ENCODE peak calls at places on chromosomes 2 and 18, in seven cellular contexts. One of them, this sample, is unnamed.
A peak's percentile ranks its signal among the peaks of the same experiment; 100 is the strongest.

GRCh38 chr2:73611193-73611592 is 31.0 kb downstream of the NAT8 start:
- DNase-seq in heart right ventricle: no peak
- DNase-seq in uterus: no peak
- DNase-seq in ascending aorta: no peak
- DNase-seq in cardiac muscle cell: no peak
- DNase-seq in mesendoderm: no peak
- DNase-seq in CD8-positive, alpha-beta T cell: no peak
- DNase-seq in this sample: no peak

GRCh38 chr2:203328735-203329549 is 748 bp downstream of the ABI2 start:
- DNase-seq in CD8-positive, alpha-beta T cell: peak; percentile 19
- DNase-seq in uterus: peak; percentile 40
- DNase-seq in mesendoderm: peak; percentile 43
- DNase-seq in heart right ventricle: peak; percentile 57
- DNase-seq in ascending aorta: no peak
- DNase-seq in cardiac muscle cell: peak; percentile 53
- DNase-seq in this sample: no peak

GRCh38 chr2:121128741-121129659 is 156.0 kb downstream of the TFCP2L1 start:
- DNase-seq in cardiac muscle cell: peak; percentile 28
- DNase-seq in uterus: no peak
- DNase-seq in mesendoderm: peak; percentile 86
- DNase-seq in heart right ventricle: peak; percentile 25
- DNase-seq in ascending aorta: no peak
- DNase-seq in CD8-positive, alpha-beta T cell: no peak
- DNase-seq in this sample: no peak

GRCh38 chr2:99559075-99559662 is 69.4 kb upstream of the REV1 start:
- DNase-seq in ascending aorta: peak; percentile 21
- DNase-seq in mesendoderm: peak; percentile 66
- DNase-seq in heart right ventricle: peak; percentile 86
- DNase-seq in CD8-positive, alpha-beta T cell: peak; percentile 81
- DNase-seq in uterus: peak; percentile 91
- DNase-seq in cardiac muscle cell: peak; percentile 74
- DNase-seq in this sample: peak; percentile 59

GRCh38 chr2:66364495-66364992 is 70.4 kb upstream of the MEIS1 start:
- DNase-seq in CD8-positive, alpha-beta T cell: no peak
- DNase-seq in mesendoderm: no peak
- DNase-seq in heart right ventricle: peak; percentile 5
- DNase-seq in uterus: no peak
- DNase-seq in cardiac muscle cell: peak; percentile 94
- DNase-seq in ascending aorta: no peak
- DNase-seq in this sample: no peak

GRCh38 chr2:239247401-239248245 is 153.2 kb downstream of the HDAC4 start:
- DNase-seq in cardiac muscle cell: no peak
- DNase-seq in mesendoderm: no peak
- DNase-seq in ascending aorta: no peak
- DNase-seq in uterus: no peak
- DNase-seq in heart right ventricle: no peak
- DNase-seq in CD8-positive, alpha-beta T cell: no peak
- DNase-seq in this sample: no peak

GRCh38 chr2:79832540-79833234 is 319.8 kb downstream of the CTNNA2 start:
- DNase-seq in CD8-positive, alpha-beta T cell: no peak
- DNase-seq in heart right ventricle: no peak
- DNase-seq in ascending aorta: no peak
- DNase-seq in cardiac muscle cell: no peak
- DNase-seq in uterus: no peak
- DNase-seq in mesendoderm: peak; percentile 42
- DNase-seq in this sample: no peak

GRCh38 chr2:196601430-196602306 is 37.8 kb upstream of the CCDC150 start:
- DNase-seq in uterus: peak; percentile 13
- DNase-seq in cardiac muscle cell: peak; percentile 76
- DNase-seq in heart right ventricle: peak; percentile 81
- DNase-seq in CD8-positive, alpha-beta T cell: no peak
- DNase-seq in ascending aorta: peak; percentile 61
- DNase-seq in mesendoderm: peak; percentile 52
- DNase-seq in this sample: peak; percentile 59

GRCh38 chr2:37593694-37594093 is 77.7 kb downstream of the CDC42EP3 start:
- DNase-seq in mesendoderm: no peak
- DNase-seq in cardiac muscle cell: no peak
- DNase-seq in ascending aorta: no peak
- DNase-seq in heart right ventricle: no peak
- DNase-seq in uterus: no peak
- DNase-seq in CD8-positive, alpha-beta T cell: no peak
- DNase-seq in this sample: no peak

GRCh38 chr2:41847744-41848441 is 199.9 kb upstream of the PKDCC start:
- DNase-seq in ascending aorta: no peak
- DNase-seq in mesendoderm: no peak
- DNase-seq in uterus: no peak
- DNase-seq in heart right ventricle: no peak
- DNase-seq in CD8-positive, alpha-beta T cell: no peak
- DNase-seq in cardiac muscle cell: peak; percentile 70
- DNase-seq in this sample: no peak

GRCh38 chr2:137960223-137960622 is 4.0 kb upstream of the HNMT start:
- DNase-seq in uterus: no peak
- DNase-seq in heart right ventricle: no peak
- DNase-seq in cardiac muscle cell: no peak
- DNase-seq in ascending aorta: no peak
- DNase-seq in CD8-positive, alpha-beta T cell: no peak
- DNase-seq in mesendoderm: no peak
- DNase-seq in this sample: no peak

GRCh38 chr2:70732736-70733427 is 35.1 kb downstream of the ADD2 start:
- DNase-seq in CD8-positive, alpha-beta T cell: no peak
- DNase-seq in ascending aorta: no peak
- DNase-seq in heart right ventricle: no peak
- DNase-seq in mesendoderm: no peak
- DNase-seq in uterus: no peak
- DNase-seq in cardiac muscle cell: no peak
- DNase-seq in this sample: no peak

GRCh38 chr2:173963323-173963816 is 1.8 kb downstream of the SP3 start:
- DNase-seq in heart right ventricle: peak; percentile 29
- DNase-seq in uterus: no peak
- DNase-seq in mesendoderm: peak; percentile 83
- DNase-seq in cardiac muscle cell: peak; percentile 81
- DNase-seq in ascending aorta: no peak
- DNase-seq in CD8-positive, alpha-beta T cell: no peak
- DNase-seq in this sample: no peak

GRCh38 chr2:144830543-144830942 is 310.6 kb upstream of the ZEB2 start:
- DNase-seq in CD8-positive, alpha-beta T cell: no peak
- DNase-seq in mesendoderm: peak; percentile 32
- DNase-seq in cardiac muscle cell: no peak
- DNase-seq in heart right ventricle: no peak
- DNase-seq in uterus: no peak
- DNase-seq in ascending aorta: no peak
- DNase-seq in this sample: no peak

GRCh38 chr2:207113403-207113802 is 52.3 kb downstream of the KLF7 start:
- DNase-seq in ascending aorta: no peak
- DNase-seq in cardiac muscle cell: no peak
- DNase-seq in CD8-positive, alpha-beta T cell: no peak
- DNase-seq in mesendoderm: peak; percentile 65
- DNase-seq in uterus: no peak
- DNase-seq in heart right ventricle: no peak
- DNase-seq in this sample: no peak

GRCh38 chr18:13610517-13610916 is 115.8 kb downstream of the FAM210A start:
- DNase-seq in mesendoderm: no peak
- DNase-seq in ascending aorta: no peak
- DNase-seq in uterus: no peak
- DNase-seq in cardiac muscle cell: no peak
- DNase-seq in heart right ventricle: no peak
- DNase-seq in CD8-positive, alpha-beta T cell: no peak
- DNase-seq in this sample: no peak
- H3K4me3 ChIP-seq in mesendoderm: no peak overlapping the region
- H3K4me3 ChIP-seq in ascending aorta: peak overlapping the region; percentile 45
- H3K4me3 ChIP-seq in uterus: peak overlapping the region; percentile 32
- H3K4me3 ChIP-seq in cardiac muscle cell: no peak overlapping the region
- H3K4me3 ChIP-seq in heart right ventricle: peak overlapping the region; percentile 17
- H3K4me3 ChIP-seq in CD8-positive, alpha-beta T cell: no peak overlapping the region
- H3K4me3 ChIP-seq in this sample: peak overlapping the region; percentile 65

DNA sequence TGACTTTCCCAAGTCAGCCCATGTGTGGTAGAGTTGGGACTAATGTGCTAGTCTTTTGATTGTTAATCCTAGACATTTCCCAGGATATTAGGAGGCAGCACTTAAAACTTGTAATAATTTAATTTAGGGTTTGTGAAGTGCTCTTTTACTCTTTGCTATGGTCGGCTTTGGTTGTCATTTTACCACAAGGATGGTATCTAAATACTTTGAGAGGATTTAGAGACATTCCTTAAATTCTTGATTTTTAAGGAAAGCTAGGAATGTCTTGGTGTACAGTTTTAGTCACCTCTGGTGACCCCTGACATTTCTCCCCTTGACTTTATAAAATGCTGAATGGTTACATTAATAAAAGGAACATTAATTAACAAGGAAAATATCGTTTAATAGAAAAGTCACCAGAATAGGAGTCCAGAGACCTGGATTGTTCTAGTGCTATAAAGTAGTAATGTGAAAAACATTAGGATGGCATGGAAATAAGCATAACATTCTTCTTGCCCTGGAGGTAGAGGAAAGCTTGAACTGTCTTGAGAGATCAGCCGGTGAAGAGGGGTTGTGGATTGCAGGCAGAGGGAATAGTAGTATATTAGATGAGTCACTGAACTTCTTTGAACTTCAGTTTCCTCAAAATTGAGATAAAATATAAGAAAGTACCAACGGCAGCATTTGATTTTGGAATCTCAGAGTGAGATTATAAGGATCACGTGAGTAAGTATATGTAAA is 209.2 kb downstream of the MCFD2 start:
- DNase-seq in mesendoderm: peak; percentile 28
- DNase-seq in uterus: no peak
- DNase-seq in cardiac muscle cell: no peak
- DNase-seq in CD8-positive, alpha-beta T cell: no peak
- DNase-seq in heart right ventricle: no peak
- DNase-seq in ascending aorta: no peak
- DNase-seq in this sample: no peak
- H3K4me1 ChIP-seq in mesendoderm: peaks cover 3% of the 10 kb centered on the region
- H3K4me1 ChIP-seq in uterus: peaks cover 16% of the 10 kb centered on the region
- H3K4me1 ChIP-seq in cardiac muscle cell: peaks cover 4% of the 10 kb centered on the region
- H3K4me1 ChIP-seq in CD8-positive, alpha-beta T cell: no peaks in the 10 kb centered on the region
- H3K4me1 ChIP-seq in heart right ventricle: peaks cover 37% of the 10 kb centered on the region
- H3K4me1 ChIP-seq in ascending aorta: peaks cover 27% of the 10 kb centered on the region
- H3K4me1 ChIP-seq in this sample: peaks cover 85% of the 10 kb centered on the region

GRCh38 chr2:176130153-176130916 is 830 bp downstream of the HOXD8 start:
- DNase-seq in uterus: peak; percentile 85
- DNase-seq in ascending aorta: no peak
- DNase-seq in mesendoderm: no peak
- DNase-seq in CD8-positive, alpha-beta T cell: no peak
- DNase-seq in heart right ventricle: no peak
- DNase-seq in cardiac muscle cell: no peak
- DNase-seq in this sample: no peak
- H3K4me3 ChIP-seq in uterus: peak overlapping the region; percentile 62
- H3K4me3 ChIP-seq in ascending aorta: peak overlapping the region; percentile 61
- H3K4me3 ChIP-seq in mesendoderm: no peak overlapping the region
- H3K4me3 ChIP-seq in CD8-positive, alpha-beta T cell: no peak overlapping the region
- H3K4me3 ChIP-seq in heart right ventricle: peak overlapping the region; percentile 20
- H3K4me3 ChIP-seq in cardiac muscle cell: peak overlapping the region; percentile 35
- H3K4me3 ChIP-seq in this sample: peak overlapping the region; percentile 85

DNA sequence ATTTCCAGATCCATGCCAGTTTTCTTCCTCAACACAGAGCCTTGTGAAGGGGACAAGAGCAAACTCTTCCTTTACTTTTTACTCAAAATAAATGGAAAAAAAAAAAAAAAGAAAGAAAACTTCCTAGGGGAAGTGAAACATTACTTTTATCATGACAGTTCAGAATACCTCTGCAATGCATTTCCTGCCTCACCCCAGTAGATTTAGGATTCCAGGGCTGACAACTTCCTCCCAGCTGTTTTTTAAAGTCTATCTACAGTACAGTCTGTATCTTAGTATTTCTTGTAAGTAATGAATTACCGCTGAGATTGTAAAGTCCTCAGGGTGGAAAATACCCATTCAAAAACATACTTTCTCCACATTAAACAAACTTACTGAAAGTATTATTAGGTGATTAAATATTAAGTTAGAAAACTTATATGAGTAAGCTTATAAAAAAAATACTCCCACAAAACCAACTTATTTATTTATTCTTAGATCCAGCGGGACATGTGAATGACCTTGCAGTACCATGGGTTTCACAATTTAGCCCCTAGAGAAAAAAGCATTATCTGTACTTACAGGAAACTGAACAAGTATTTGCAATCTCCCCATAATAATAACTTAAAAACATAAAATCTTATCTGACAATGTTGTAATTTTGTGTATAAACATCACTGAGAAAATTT is 117.7 kb downstream of the RBMS1 start:
- DNase-seq in heart right ventricle: no peak
- DNase-seq in ascending aorta: no peak
- DNase-seq in cardiac muscle cell: peak; percentile 82
- DNase-seq in uterus: no peak
- DNase-seq in CD8-positive, alpha-beta T cell: no peak
- DNase-seq in mesendoderm: no peak
- DNase-seq in this sample: no peak
- H3K4me1 ChIP-seq in heart right ventricle: peaks cover 94% of the 10 kb centered on the region
- H3K4me1 ChIP-seq in ascending aorta: peaks cover 90% of the 10 kb centered on the region
- H3K4me1 ChIP-seq in cardiac muscle cell: peaks cover 62% of the 10 kb centered on the region
- H3K4me1 ChIP-seq in uterus: peaks cover 54% of the 10 kb centered on the region
- H3K4me1 ChIP-seq in CD8-positive, alpha-beta T cell: peaks cover 72% of the 10 kb centered on the region
- H3K4me1 ChIP-seq in mesendoderm: peaks cover 11% of the 10 kb centered on the region
- H3K4me1 ChIP-seq in this sample: peaks cover 95% of the 10 kb centered on the region

DNA sequence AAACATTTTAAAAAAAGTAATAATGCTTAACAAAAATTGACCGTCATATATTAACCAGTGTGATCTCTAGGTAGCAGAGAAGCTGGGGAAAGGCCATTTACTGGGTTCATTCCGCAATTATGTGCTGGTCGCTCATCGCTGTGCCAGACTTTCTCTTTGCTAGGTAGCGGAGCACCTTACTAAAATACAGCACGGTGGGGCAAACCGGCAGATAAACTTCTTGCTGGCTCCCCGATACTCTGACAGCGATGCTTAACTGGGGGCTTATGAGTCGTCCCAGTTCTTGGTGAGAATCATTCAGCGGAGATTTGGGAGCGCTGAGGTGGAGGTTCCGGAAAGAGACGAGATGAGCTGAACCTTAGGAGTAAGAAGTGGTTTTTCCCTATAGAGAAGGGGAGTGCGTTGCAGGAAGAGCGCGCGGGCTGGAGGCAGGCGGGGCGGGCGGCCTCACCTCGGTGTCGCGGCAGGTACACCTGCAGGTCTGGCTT is 605 bp downstream of the C2orf68 start:
- DNase-seq in heart right ventricle: no peak
- DNase-seq in cardiac muscle cell: no peak
- DNase-seq in uterus: no peak
- DNase-seq in ascending aorta: no peak
- DNase-seq in mesendoderm: no peak
- DNase-seq in CD8-positive, alpha-beta T cell: no peak
- DNase-seq in this sample: no peak
- H3K4me3 ChIP-seq in heart right ventricle: peak overlapping the region; percentile 86
- H3K4me3 ChIP-seq in cardiac muscle cell: peak overlapping the region; percentile 90
- H3K4me3 ChIP-seq in uterus: peak overlapping the region; percentile 62
- H3K4me3 ChIP-seq in ascending aorta: peak overlapping the region; percentile 96
- H3K4me3 ChIP-seq in mesendoderm: peak overlapping the region; percentile 94
- H3K4me3 ChIP-seq in CD8-positive, alpha-beta T cell: peak overlapping the region; percentile 55
- H3K4me3 ChIP-seq in this sample: peak overlapping the region; percentile 78